ENCODE peak calls at places on chromosome 11, in five cellular contexts. B is H4; Y is body of pancreas; C is naive thymus-derived CD8-positive, alpha-beta T cell; A is brain microvascular endothelial cell. M is an unnamed sample.

GRCh38 chr11:76750067-76750466 is 33.1 kb upstream of the TSKU start:
- DNase-seq in A (no peak), Y (no peak), C (no peak), B (no peak), M (no peak)

GRCh38 chr11:74739546-74740270 is 8.5 kb upstream of the CHRDL2 start:
- DNase-seq in C (peak), B (peak), A (peak), Y (peak), M (peak)

GRCh38 chr11:77418981-77419592 is 54.8 kb downstream of the PAK1 start:
- DNase-seq in A (no peak), C (no peak), B (no peak), Y (no peak), M (no peak)

GRCh38 chr11:77590194-77590591 is 440 bp downstream of the AQP11 start:
- DNase-seq in Y (peak), C (no peak), A (peak), B (no peak), M (peak)

GRCh38 chr11:69301491-69302401 is 7.8 kb downstream of the MYEOV start:
- DNase-seq in C (no peak), A (peak), B (peak), Y (peak), M (peak)

GRCh38 chr11:108466405-108466804 is 924 bp downstream of the C11orf65 start:
- DNase-seq in Y (no peak), B (no peak), A (no peak), C (no peak), M (no peak)

GRCh38 chr11:103491777-103492176 is 382.6 kb downstream of the DYNC2H1 start:
- DNase-seq in Y (no peak), C (no peak), A (no peak), B (no peak), M (no peak)

GRCh38 chr11:83156150-83156995 is 558 bp upstream of the PCF11 start:
- DNase-seq in C (no peak), B (peak), Y (peak), A (no peak), M (peak)

GRCh38 chr11:61963016-61963281 is 4.5 kb downstream of the FTH1 start:
- DNase-seq in C (no peak), B (peak), Y (no peak), A (no peak), M (peak)

GRCh38 chr11:70526116-70527045 is 128.1 kb downstream of the CTTN start:
- DNase-seq in Y (no peak), A (no peak), C (no peak), B (no peak), M (no peak)

GRCh38 chr11:111967651-111968050 is 30.5 kb downstream of the DIXDC1 start:
- DNase-seq in A (no peak), C (no peak), B (no peak), Y (no peak), M (no peak)

GRCh38 chr11:15195454-15196200 is 80.9 kb downstream of the INSC start:
- DNase-seq in Y (peak), A (no peak), B (no peak), C (no peak), M (no peak)

GRCh38 chr11:85472953-85473352 is 154.2 kb downstream of the DLG2 start:
- DNase-seq in C (no peak), A (no peak), B (no peak), Y (no peak), M (no peak)

GRCh38 chr11:37505406-37505805 is 907.4 kb upstream of the RAG2 start:
- DNase-seq in C (no peak), B (no peak), Y (no peak), A (no peak), M (no peak)

GRCh38 chr11:74725701-74726100 is 5.5 kb downstream of the CHRDL2 start:
- DNase-seq in A (no peak), C (no peak), Y (no peak), B (peak), M (no peak)

GRCh38 chr11:68889948-68890446 is 13.6 kb downstream of the MRPL21 start:
- DNase-seq in Y (no peak), C (no peak), B (no peak), A (peak), M (peak)

GRCh38 chr11:112610996-112611795 is 350.0 kb upstream of the NCAM1 start:
- DNase-seq in Y (no peak), C (no peak), A (no peak), B (no peak), M (no peak)

GRCh38 chr11:17314232-17314547 is 37.4 kb upstream of the NCR3LG1 start:
- DNase-seq in C (no peak), Y (no peak), A (peak), B (peak), M (peak)

GRCh38 chr11:111186308-111186967 is 59.1 kb upstream of the POU2AF2 start:
- DNase-seq in B (no peak), A (no peak), Y (no peak), C (no peak), M (no peak)

GRCh38 chr11:103849366-103849765 is 187.1 kb upstream of the DDI1 start:
- DNase-seq in A (no peak), Y (no peak), B (no peak), C (no peak), M (no peak)

M was measured in AG08395.